ENCODE peak calls at places on chromosomes 2 and 18, in six cellular contexts. S is fibroblast of villous mesenchyme, O is neural crest cell, I is GM12865, Z is foreskin keratinocyte, U is RWPE1. K is an unnamed sample.

GRCh38 chr18:2654105-2654827 is 1.3 kb upstream of the SMCHD1 start:
- DNase-seq in S (no peak), O (no peak), I (no peak), Z (no peak), U (no peak), K (no peak)

GRCh38 chr2:61162721-61163120 is 733 bp downstream of the C2orf74 start:
- DNase-seq in S (no peak), O (no peak), I (no peak), Z (no peak), U (no peak), K (no peak)

GRCh38 chr2:150141241-150142001 is 346.0 kb downstream of the RND3 start:
- DNase-seq in S (no peak), O (no peak), I (no peak), Z (peak; percentile 90), U (no peak), K (no peak)

GRCh38 chr2:235573331-235574221 is 79.7 kb downstream of the AGAP1 start:
- DNase-seq in S (no peak), O (no peak), I (no peak), Z (no peak), U (no peak), K (no peak)

GRCh38 chr18:54233761-54234160 is 9.3 kb upstream of the MBD2 start:
- DNase-seq in S (no peak), O (no peak), I (no peak), Z (no peak), U (no peak), K (no peak)

GRCh38 chr2:27262379-27263286 is at the start of gene SLC30A3:
- DNase-seq in S (peak; percentile 35), O (peak; percentile 33), I (peak; percentile 71), Z (no peak), U (peak; percentile 71), K (no peak)

GRCh38 chr2:196170202-196170680 is 1.1 kb downstream of the STK17B start:
- DNase-seq in S (peak; percentile 84), O (no peak), I (peak; percentile 77), Z (peak; percentile 66), U (peak; percentile 26), K (no peak)

GRCh38 chr2:122703676-122704075 is 948.2 kb downstream of the TSN start:
- DNase-seq in S (no peak), O (no peak), I (no peak), Z (no peak), U (no peak), K (no peak)

GRCh38 chr2:15445891-15446562 is 115.1 kb downstream of the NBAS start:
- DNase-seq in S (no peak), O (no peak), I (no peak), Z (no peak), U (no peak), K (no peak)

GRCh38 chr18:57813245-57813644 is 10.1 kb upstream of the ATP8B1 start:
- DNase-seq in S (peak; percentile 77), O (no peak), I (no peak), Z (peak; percentile 97), U (peak; percentile 77), K (no peak)

GRCh38 chr18:79717555-79718074 is 38.0 kb downstream of the CTDP1 start:
- DNase-seq in S (no peak), O (no peak), I (no peak), Z (no peak), U (no peak), K (no peak)

GRCh38 chr18:26777316-26778053 is 88.0 kb downstream of the AQP4 start:
- DNase-seq in S (no peak), O (no peak), I (no peak), Z (no peak), U (no peak), K (no peak)

GRCh38 chr2:55120634-55121359 is 70.5 kb upstream of the RTN4 start:
- DNase-seq in S (peak; percentile 90), O (peak; percentile 15), I (no peak), Z (no peak), U (no peak), K (no peak)

GRCh38 chr2:2890901-2891300 is 486.7 kb downstream of the EIPR1 start:
- DNase-seq in S (no peak), O (no peak), I (no peak), Z (no peak), U (no peak), K (no peak)

GRCh38 chr18:32271649-32272324 is 81.9 kb downstream of the MEP1B start:
- DNase-seq in S (peak; percentile 43), O (peak; percentile 22), I (peak; percentile 38), Z (peak; percentile 18), U (peak; percentile 34), K (no peak)

GRCh38 chr18:72086421-72086820 is 457.7 kb downstream of the CBLN2 start:
- DNase-seq in S (peak; percentile 0), O (no peak), I (peak; percentile 2), Z (peak; percentile 29), U (peak; percentile 0), K (no peak)

GRCh38 chr2:240449764-240450531 is 14.5 kb downstream of the GPC1 start:
- DNase-seq in S (peak; percentile 29), O (no peak), I (no peak), Z (peak; percentile 90), U (peak; percentile 90), K (no peak)

GRCh38 chr2:237073552-237073951 is 12.1 kb upstream of the COPS8 start:
- DNase-seq in S (peak; percentile 94), O (no peak), I (no peak), Z (peak; percentile 80), U (peak; percentile 18), K (no peak)

DNA sequence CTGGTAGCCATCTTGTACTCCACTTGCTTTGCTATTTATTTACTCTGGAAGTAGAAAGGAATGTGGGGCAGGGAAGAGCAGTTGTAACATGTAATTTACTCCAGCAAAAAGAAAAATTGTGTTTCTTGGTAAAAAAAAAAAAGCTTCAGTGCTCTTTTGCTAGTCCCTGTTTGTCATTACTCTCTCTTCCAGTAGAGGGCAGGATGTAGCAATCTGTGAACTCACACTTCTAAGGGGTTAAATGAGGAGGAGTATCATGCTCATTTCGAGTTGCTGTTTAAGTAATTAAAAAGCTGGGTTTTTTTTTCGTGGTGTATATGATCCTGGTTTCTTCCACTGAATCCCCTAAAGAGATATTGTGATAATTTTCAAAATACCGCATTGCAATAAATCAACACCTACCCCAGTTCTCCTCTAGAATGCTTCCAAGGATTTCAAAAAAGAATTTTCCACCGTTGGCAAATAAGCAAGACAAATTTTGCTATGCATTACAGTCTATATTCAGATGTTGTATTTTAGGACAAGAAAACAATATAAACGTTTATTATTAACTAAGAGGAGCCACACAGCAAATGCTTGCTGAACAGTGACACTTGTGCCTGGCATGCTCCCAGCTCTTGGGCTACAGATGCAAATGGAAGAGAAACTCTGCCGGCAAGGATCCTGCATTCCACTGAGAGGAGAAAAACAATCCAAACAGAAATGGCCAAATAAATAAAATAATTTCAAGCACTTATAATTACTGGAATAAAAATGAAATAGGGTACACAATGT is 261.6 kb downstream of the ASXL3 start:
- DNase-seq in S (peak; percentile 52), O (no peak), I (peak; percentile 82), Z (peak; percentile 26), U (peak; percentile 19), K (no peak)
- TF ChIP-seq CTCF in S (peak; percentile 78), O (peak; percentile 88), I (peak; percentile 78), Z (peak; percentile 68), U (peak; percentile 72), K (peak; percentile 89)

GRCh38 chr2:75450068-75450467 is 110.7 kb downstream of the EVA1A start:
- DNase-seq in S (no peak), O (no peak), I (no peak), Z (no peak), U (no peak), K (no peak)
- TF ChIP-seq CTCF in S (no peak), O (no peak), I (no peak), Z (no peak), U (no peak), K (no peak)

GRCh38 chr2:241801611-241802420 is 7.2 kb upstream of the NEU4 start:
- DNase-seq in S (no peak), O (no peak), I (no peak), Z (no peak), U (no peak), K (no peak)

GRCh38 chr2:241803387-241804325 is 5.3 kb upstream of the NEU4 start:
- DNase-seq in S (peak; percentile 70), O (no peak), I (peak; percentile 69), Z (peak; percentile 49), U (peak; percentile 20), K (no peak)

GRCh38 chr2:241802806-241803318 is 6.1 kb upstream of the NEU4 start:
- DNase-seq in S (no peak), O (no peak), I (no peak), Z (no peak), U (no peak), K (no peak)

GRCh38 chr2:241802421-241802749 is 6.6 kb upstream of the NEU4 start:
- DNase-seq in S (no peak), O (no peak), I (no peak), Z (no peak), U (no peak), K (no peak)

DNA sequence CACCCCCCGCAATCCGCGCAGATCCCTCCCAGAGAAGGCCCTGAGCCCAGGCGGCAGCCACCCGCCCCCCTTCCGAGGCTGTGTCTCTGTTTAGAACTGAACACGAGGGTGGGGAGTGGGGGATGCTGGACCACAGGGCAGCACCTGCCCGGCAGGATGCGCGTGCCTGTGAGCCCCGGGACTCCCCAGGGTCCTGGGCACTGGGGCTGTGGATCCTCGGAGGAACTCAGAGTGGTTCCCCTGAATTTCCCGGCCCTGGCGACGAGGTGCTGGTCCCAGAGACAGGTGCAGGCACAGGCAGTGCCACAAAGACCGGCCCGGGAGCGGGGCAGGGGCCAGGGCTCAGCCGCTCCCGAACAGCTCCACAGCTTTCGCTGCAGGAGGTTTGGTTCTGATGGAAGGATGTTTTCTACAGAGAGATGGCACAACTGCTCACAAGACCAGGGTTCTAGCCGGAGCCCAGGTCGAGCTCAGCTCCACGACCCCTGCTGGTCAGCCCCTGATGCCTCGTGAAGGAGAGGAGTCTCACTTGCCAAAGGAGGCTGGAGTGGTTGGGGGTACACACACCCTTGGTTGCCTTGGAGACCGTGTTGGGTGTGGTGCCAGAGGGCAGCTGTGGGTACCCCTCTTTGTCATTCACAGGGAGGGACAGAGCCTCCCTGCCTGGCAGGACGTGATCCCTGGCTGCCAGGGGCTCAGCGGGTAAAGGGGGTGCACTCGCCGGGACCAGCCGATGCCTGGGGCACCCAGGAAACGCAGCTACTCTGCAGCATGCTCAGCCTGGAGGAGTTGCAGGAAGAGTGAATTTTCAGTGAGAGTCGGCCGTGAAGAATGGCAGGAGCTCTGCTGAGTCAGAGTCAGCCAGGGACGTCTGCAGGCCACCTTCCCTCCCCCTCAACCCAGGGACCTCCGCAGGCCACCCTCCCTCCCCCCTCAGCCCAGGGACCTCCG is 4.4 kb upstream of the NEU4 start:
- DNase-seq in S (peak; percentile 52), O (no peak), I (peak; percentile 44), Z (no peak), U (no peak), K (peak; percentile 63)
- TF ChIP-seq CTCF in S (no peak), O (no peak), I (peak; percentile 31), Z (peak; percentile 16), U (no peak), K (peak; percentile 35)

GRCh38 chr18:7980136-7980535 is 413.0 kb downstream of the PTPRM start:
- DNase-seq in S (no peak), O (no peak), I (peak; percentile 11), Z (no peak), U (no peak), K (no peak)
- TF ChIP-seq CTCF in S (peak; percentile 9), O (peak; percentile 32), I (peak; percentile 13), Z (peak; percentile 33), U (no peak), K (peak; percentile 36)